ENCODE peak calls at places on chromosome 11, in four cellular contexts. D is GM19239; P is activated CD8-positive, alpha-beta memory T cell treated with anti-CD3 and anti-CD28 coated beads for 1 hour; U is stimulated activated CD8-positive, alpha-beta memory T cell treated with anti-CD3 and anti-CD28 coated beads, Interleukin-15, amount 100 ng/mL, for 4 hours. R is an unnamed sample.

GRCh38 chr11:33329705-33330329 is 72.6 kb downstream of the HIPK3 start:
- DNase-seq in P (peak), D (no peak), U (no peak), R (peak)

GRCh38 chr11:113192121-113192925 is 122.1 kb upstream of the TTC12 start:
- DNase-seq in D (no peak), P (no peak), U (no peak), R (no peak)

GRCh38 chr11:119460130-119460529 is 37.2 kb upstream of the THY1 start:
- DNase-seq in U (no peak), D (no peak), P (no peak), R (no peak)

GRCh38 chr11:77449060-77449521 is 24.8 kb downstream of the PAK1 start:
- DNase-seq in U (no peak), D (no peak), P (no peak), R (no peak)

GRCh38 chr11:31412946-31413345 is 43.3 kb downstream of the DNAJC24 start:
- DNase-seq in D (no peak), U (no peak), P (no peak), R (no peak)

GRCh38 chr11:27201454-27202302 is 161.1 kb downstream of the BBOX1 start:
- DNase-seq in U (no peak), D (no peak), P (no peak), R (peak)

GRCh38 chr11:33620423-33621120 is 80.1 kb downstream of the C11orf91 start:
- DNase-seq in U (no peak), D (no peak), P (no peak), R (no peak)

GRCh38 chr11:68903631-68904457 is at the start of the genes IGHMBP2 and MRPL21:
- DNase-seq in P (peak), D (peak), U (peak), R (peak)

GRCh38 chr11:33802414-33802950 is 28.2 kb upstream of the FBXO3 start:
- DNase-seq in U (no peak), P (no peak), D (no peak), R (peak)

GRCh38 chr11:20337526-20338154 is 25.9 kb upstream of the HTATIP2 start:
- DNase-seq in D (no peak), U (no peak), P (no peak), R (no peak)

GRCh38 chr11:82864268-82864667 is 36.0 kb downstream of the PRCP start:
- DNase-seq in D (no peak), U (no peak), P (no peak), R (peak)

GRCh38 chr11:102345923-102346322 is 1.1 kb upstream of the BIRC2 start:
- DNase-seq in P (no peak), U (no peak), D (no peak), R (no peak)

GRCh38 chr11:12813371-12814225 is 139.4 kb downstream of the TEAD1 start:
- DNase-seq in P (no peak), D (no peak), U (no peak), R (peak)

GRCh38 chr11:65014146-65014960 is at the start of gene ARL2:
- DNase-seq in U (no peak), P (peak), D (peak), R (no peak)

GRCh38 chr11:122195790-122196189 is 79.8 kb upstream of the BLID start:
- DNase-seq in P (no peak), U (no peak), D (no peak), R (no peak)

GRCh38 chr11:112780351-112781043 is 180.7 kb upstream of the NCAM1 start:
- DNase-seq in P (no peak), U (no peak), D (no peak), R (peak)

GRCh38 chr11:479311-479710 is 27.7 kb downstream of the RNH1 start:
- DNase-seq in U (no peak), D (no peak), P (no peak), R (no peak)

GRCh38 chr11:62266558-62266957 is 3.4 kb upstream of the SCGB2A2 start:
- DNase-seq in P (no peak), D (no peak), U (no peak), R (no peak)

GRCh38 chr11:75966546-75967287 is 151.7 kb downstream of the UVRAG start:
- DNase-seq in U (no peak), P (no peak), D (no peak), R (no peak)

GRCh38 chr11:48103621-48104561 is 112.7 kb upstream of the OR4B1 start:
- DNase-seq in P (no peak), D (no peak), U (no peak), R (no peak)

GRCh38 chr11:33445761-33446161 is 188.6 kb downstream of the HIPK3 start:
- DNase-seq in D (no peak), U (no peak), P (no peak), R (no peak)

GRCh38 chr11:111403021-111403725 is 24.1 kb upstream of the POU2AF1 start:
- DNase-seq in D (no peak), U (no peak), P (no peak), R (no peak)

GRCh38 chr11:18772211-18772610 is 19.4 kb downstream of the PTPN5 start:
- DNase-seq in D (no peak), P (no peak), U (no peak), R (no peak)

GRCh38 chr11:61090982-61091372 is 11.3 kb upstream of the CD5 start:
- DNase-seq in U (no peak), P (no peak), D (no peak), R (no peak)

GRCh38 chr11:88041679-88042078 is 133.6 kb downstream of the RAB38 start:
- DNase-seq in P (no peak), U (no peak), D (no peak), R (no peak)

GRCh38 chr11:1481861-1482441 is 4.6 kb downstream of the MOB2 start:
- DNase-seq in U (no peak), P (no peak), D (no peak), R (peak)

GRCh38 chr11:56905936-56906335 is 82.8 kb upstream of the OR5AK2 start:
- DNase-seq in P (no peak), U (no peak), D (no peak), R (no peak)

GRCh38 chr11:8730697-8731020 is 48.1 kb downstream of the RPL27A start:
- DNase-seq in P (no peak), D (no peak), U (no peak), R (no peak)

GRCh38 chr11:128653828-128654231 is 40.0 kb upstream of the FLI1 start:
- DNase-seq in P (no peak), U (no peak), D (no peak), R (peak)

GRCh38 chr11:126166413-126166812 is 45.0 kb downstream of the RPUSD4 start:
- DNase-seq in D (no peak), P (no peak), U (no peak), R (no peak)

GRCh38 chr11:29260939-29261705 is 755.7 kb downstream of the KCNA4 start:
- DNase-seq in D (no peak), P (no peak), U (no peak), R (no peak)

R was measured in heart left ventricle.